ENCODE peak calls at places on chromosomes 4 and X, in four cellular contexts. V, D, W and S are unnamed samples.

GRCh38 chr4:150827226-150827625 is 187.9 kb downstream of the LRBA start:
- DNase-seq in W (no peak), D (no peak), V (no peak), S (no peak)

GRCh38 chrX:69501433-69501832 is 2.7 kb upstream of the NALF2 start:
- DNase-seq in W (no peak), D (peak), V (no peak), S (peak)

GRCh38 chrX:94831364-94831763 is 1157.4 kb downstream of the FAM133A start:
- DNase-seq in W (peak), D (peak), V (no peak), S (no peak)

GRCh38 chrX:31884535-31884934 is 812.7 kb upstream of the FTHL17 start:
- DNase-seq in V (no peak), D (no peak), W (no peak), S (no peak)

GRCh38 chr4:4541040-4541631 is 712 bp downstream of the STX18 start:
- DNase-seq in D (peak), W (peak), V (no peak), S (no peak)

GRCh38 chr4:95637047-95637600 is 88.4 kb upstream of the UNC5C start:
- DNase-seq in W (peak), V (no peak), D (peak), S (no peak)

GRCh38 chrX:46611658-46612362 is 38.2 kb downstream of the CHST7 start:
- DNase-seq in D (no peak), V (no peak), W (no peak), S (no peak)

GRCh38 chr4:151983854-151984253 is 223.0 kb upstream of the GATB start:
- DNase-seq in W (no peak), V (no peak), D (no peak), S (no peak)

GRCh38 chr4:94588900-94589693 is 137.4 kb downstream of the PDLIM5 start:
- DNase-seq in D (no peak), W (peak), V (no peak), S (no peak)

GRCh38 chr4:156888762-156889161 is 82.8 kb downstream of the PDGFC start:
- DNase-seq in V (no peak), D (no peak), W (peak), S (no peak)

GRCh38 chr4:7890635-7891393 is 48.8 kb downstream of the AFAP1 start:
- DNase-seq in D (no peak), W (peak), V (no peak), S (no peak)

GRCh38 chr4:156362581-156362980 is 408.9 kb upstream of the CTSO start:
- DNase-seq in W (peak), D (no peak), V (no peak), S (no peak)

GRCh38 chr4:1029957-1030520 is 18.6 kb downstream of the FGFRL1 start:
- DNase-seq in W (no peak), V (no peak), D (no peak), S (no peak)

GRCh38 chr4:82402196-82402775 is 28.0 kb downstream of the HNRNPDL start:
- DNase-seq in V (no peak), D (no peak), W (no peak), S (no peak)

GRCh38 chr4:113145519-113146291 is 96.3 kb downstream of the ANK2 start:
- DNase-seq in D (peak), W (no peak), V (no peak), S (no peak)

GRCh38 chr4:93828830-93829530 is 427 bp downstream of the ATOH1 start:
- DNase-seq in W (peak), V (no peak), D (peak), S (no peak)

GRCh38 chr4:41509411-41510008 is 28.4 kb upstream of the LIMCH1 start:
- DNase-seq in W (no peak), V (no peak), D (no peak), S (peak)

GRCh38 chrX:13101439-13102139 is 57.2 kb upstream of the FAM9C start:
- DNase-seq in D (no peak), W (peak), V (no peak), S (no peak)